ENCODE peak calls at places on chromosomes 5 and 9, in six cellular contexts. G is uterus, T is small intestine, E is ovary, H is lower lobe of right lung, P is mammary epithelial cell. A is an unnamed sample.

GRCh38 chr5:141420855-141421488 is at the start of gene PCDHGA11:
- DNase-seq in G (no peak), T (no peak), E (no peak), H (peak; percentile 69), P (peak; percentile 67), A (no peak)

GRCh38 chr9:93964685-93965084 is 9.5 kb upstream of the BARX1 start:
- DNase-seq in G (no peak), T (no peak), E (no peak), H (no peak), P (no peak), A (no peak)

GRCh38 chr5:174825587-174825986 is 101.2 kb downstream of the MSX2 start:
- DNase-seq in G (no peak), T (no peak), E (no peak), H (no peak), P (peak; percentile 3), A (no peak)

GRCh38 chr9:89006308-89006707 is 15.0 kb downstream of the S1PR3 start:
- DNase-seq in G (no peak), T (no peak), E (no peak), H (no peak), P (no peak), A (no peak)

GRCh38 chr5:82100303-82101077 is 128.7 kb downstream of the ATG10 start:
- DNase-seq in G (no peak), T (no peak), E (no peak), H (no peak), P (peak; percentile 37), A (peak; percentile 15)

GRCh38 chr5:98899456-98899855 is 29.4 kb downstream of the CHD1 start:
- DNase-seq in G (no peak), T (no peak), E (no peak), H (no peak), P (no peak), A (no peak)

GRCh38 chr5:121967187-121967586 is 5.4 kb downstream of the SRFBP1 start:
- DNase-seq in G (no peak), T (no peak), E (no peak), H (no peak), P (no peak), A (no peak)

GRCh38 chr9:127545196-127546124 is 66.6 kb upstream of the STXBP1 start:
- DNase-seq in G (no peak), T (peak; percentile 82), E (peak; percentile 58), H (peak; percentile 87), P (peak; percentile 89), A (no peak)

GRCh38 chr9:73219985-73220626 is 68.4 kb downstream of the ANXA1 start:
- DNase-seq in G (no peak), T (no peak), E (no peak), H (no peak), P (peak; percentile 98), A (no peak)

GRCh38 chr5:150804388-150804787 is 25.8 kb downstream of the SMIM3 start:
- DNase-seq in G (no peak), T (no peak), E (no peak), H (no peak), P (no peak), A (no peak)

GRCh38 chr5:150797384-150797783 is 18.8 kb downstream of the SMIM3 start:
- DNase-seq in G (no peak), T (no peak), E (no peak), H (no peak), P (no peak), A (no peak)

DNA sequence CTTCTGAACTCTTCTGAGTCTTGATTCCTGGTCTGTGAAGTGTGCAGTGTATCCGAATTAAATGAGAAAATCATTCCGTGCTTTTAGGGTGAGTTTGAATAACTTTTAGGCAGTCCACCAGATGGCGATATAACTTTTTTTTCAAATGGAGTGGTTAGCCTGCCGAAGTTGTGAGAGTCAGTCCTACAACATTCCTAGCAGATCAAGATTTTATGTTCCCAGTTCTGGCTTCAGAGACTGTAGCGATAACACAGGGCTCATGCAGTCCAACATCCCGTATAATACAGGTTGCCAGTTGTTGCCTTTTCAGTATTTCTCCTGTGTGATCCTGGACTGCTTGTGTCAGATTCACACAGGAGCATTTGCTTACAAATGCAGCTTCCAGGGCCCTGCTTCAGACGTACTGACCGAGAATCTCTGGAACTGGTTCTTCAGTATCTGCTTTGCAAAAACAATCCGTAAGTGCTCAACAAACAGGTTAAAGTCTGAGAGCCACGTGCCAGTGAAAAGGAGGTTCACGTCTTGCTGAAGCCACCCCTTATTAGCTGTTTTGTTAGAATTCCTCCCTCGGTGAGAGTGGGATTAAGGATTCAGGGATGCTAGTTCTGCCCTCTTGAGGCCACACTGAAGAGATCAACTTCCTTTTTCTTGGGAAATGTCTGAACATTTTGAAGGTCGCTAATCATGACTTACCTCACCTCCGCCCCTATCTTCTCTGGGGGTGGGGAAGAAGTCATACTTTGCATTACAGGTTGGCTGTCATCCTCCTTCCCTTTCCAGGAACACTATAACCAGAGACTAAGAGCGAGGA is 22.8 kb downstream of the SMIM3 start:
- DNase-seq in G (no peak), T (peak; percentile 51), E (peak; percentile 50), H (no peak), P (peak; percentile 74), A (no peak)
- H3K4me3 ChIP-seq in G (peak overlapping the region; percentile 17), T (no peak overlapping the region), E (peak overlapping the region; percentile 34), H (peak overlapping the region; percentile 44), P (peak overlapping the region; percentile 1), A (peak overlapping the region; percentile 40)

DNA sequence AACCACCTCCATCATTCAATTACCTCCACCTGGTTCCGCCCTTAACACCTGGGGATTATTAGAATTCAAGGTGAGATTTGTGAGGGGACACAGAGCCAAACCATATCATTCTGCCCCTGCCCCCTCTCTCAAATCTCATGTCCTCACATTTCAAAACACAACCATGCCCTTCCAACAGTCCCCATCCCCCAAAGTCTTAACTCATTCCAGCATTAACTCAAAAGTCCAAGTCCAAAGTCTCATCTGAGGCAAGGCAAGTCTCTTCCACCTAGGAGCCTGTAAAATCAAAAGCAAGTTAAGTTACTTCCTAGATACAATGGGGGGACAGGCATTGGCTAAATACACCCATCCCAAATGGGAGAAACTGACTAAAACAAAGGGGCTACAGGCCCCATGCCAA is 18.8 kb downstream of the PSIP1 start:
- DNase-seq in G (no peak), T (peak; percentile 61), E (no peak), H (no peak), P (no peak), A (no peak)
- H3K27ac ChIP-seq in G (no peak overlapping the region), T (no peak overlapping the region), E (no peak overlapping the region), H (no peak overlapping the region), P (no peak overlapping the region), A (no peak overlapping the region)

DNA sequence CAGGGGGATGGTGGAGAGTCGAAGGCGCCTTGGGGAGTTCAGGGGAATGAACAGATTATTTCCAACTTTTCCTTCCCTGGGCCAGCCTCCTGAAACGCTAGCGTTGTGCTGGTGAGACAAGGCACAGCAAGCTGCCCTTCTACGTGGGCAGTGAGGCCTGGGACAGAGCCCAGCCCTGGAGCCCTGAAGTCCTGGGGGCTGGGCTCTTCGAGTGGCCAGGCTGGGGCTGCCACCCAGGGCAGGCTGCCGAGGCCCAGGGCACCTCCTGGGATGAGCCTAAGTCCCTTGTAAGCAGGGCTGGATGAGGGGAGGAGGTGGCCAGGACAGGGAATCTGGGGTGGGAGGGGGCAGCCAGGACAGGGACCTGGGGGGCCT is 1.4 kb upstream of the LCN12 start:
- DNase-seq in G (no peak), T (peak; percentile 41), E (no peak), H (peak; percentile 52), P (no peak), A (no peak)
- H3K4me3 ChIP-seq in G (no peak overlapping the region), T (peak overlapping the region; percentile 54), E (no peak overlapping the region), H (peak overlapping the region; percentile 81), P (no peak overlapping the region), A (peak overlapping the region; percentile 65)

GRCh38 chr9:69276775-69277174 is 48.2 kb upstream of the ENTREP1 start:
- DNase-seq in G (peak; percentile 18), T (no peak), E (no peak), H (peak; percentile 61), P (no peak), A (no peak)

GRCh38 chr9:69272212-69272611 is 52.8 kb upstream of the ENTREP1 start:
- DNase-seq in G (no peak), T (no peak), E (no peak), H (no peak), P (no peak), A (no peak)

GRCh38 chr9:69273162-69273561 is 51.9 kb upstream of the ENTREP1 start:
- DNase-seq in G (no peak), T (no peak), E (no peak), H (no peak), P (no peak), A (no peak)
- H3K27ac ChIP-seq in G (no peak overlapping the region), T (no peak overlapping the region), E (no peak overlapping the region), H (no peak overlapping the region), P (no peak overlapping the region), A (no peak overlapping the region)

GRCh38 chr9:81616141-81616540 is 73.2 kb downstream of the TLE1 start:
- DNase-seq in G (no peak), T (no peak), E (no peak), H (no peak), P (no peak), A (no peak)

GRCh38 chr9:81614335-81614734 is 75.0 kb downstream of the TLE1 start:
- DNase-seq in G (no peak), T (no peak), E (no peak), H (no peak), P (no peak), A (no peak)

GRCh38 chr9:81610739-81611107 is 78.6 kb downstream of the TLE1 start:
- DNase-seq in G (no peak), T (no peak), E (no peak), H (no peak), P (no peak), A (no peak)

GRCh38 chr9:81611664-81612063 is 77.7 kb downstream of the TLE1 start:
- DNase-seq in G (no peak), T (no peak), E (no peak), H (no peak), P (no peak), A (no peak)

GRCh38 chr9:81613002-81613750 is 76.2 kb downstream of the TLE1 start:
- DNase-seq in G (peak; percentile 76), T (no peak), E (peak; percentile 67), H (no peak), P (no peak), A (peak; percentile 90)
- H3K4me3 ChIP-seq in G (no peak overlapping the region), T (no peak overlapping the region), E (peak overlapping the region; percentile 5), H (no peak overlapping the region), P (no peak overlapping the region), A (no peak overlapping the region)

GRCh38 chr5:17912794-17913193 is 278.5 kb downstream of the TAF11L14 start:
- DNase-seq in G (no peak), T (no peak), E (no peak), H (no peak), P (no peak), A (no peak)

GRCh38 chr5:17916451-17916850 is 282.2 kb downstream of the TAF11L14 start:
- DNase-seq in G (no peak), T (no peak), E (no peak), H (no peak), P (no peak), A (no peak)

DNA sequence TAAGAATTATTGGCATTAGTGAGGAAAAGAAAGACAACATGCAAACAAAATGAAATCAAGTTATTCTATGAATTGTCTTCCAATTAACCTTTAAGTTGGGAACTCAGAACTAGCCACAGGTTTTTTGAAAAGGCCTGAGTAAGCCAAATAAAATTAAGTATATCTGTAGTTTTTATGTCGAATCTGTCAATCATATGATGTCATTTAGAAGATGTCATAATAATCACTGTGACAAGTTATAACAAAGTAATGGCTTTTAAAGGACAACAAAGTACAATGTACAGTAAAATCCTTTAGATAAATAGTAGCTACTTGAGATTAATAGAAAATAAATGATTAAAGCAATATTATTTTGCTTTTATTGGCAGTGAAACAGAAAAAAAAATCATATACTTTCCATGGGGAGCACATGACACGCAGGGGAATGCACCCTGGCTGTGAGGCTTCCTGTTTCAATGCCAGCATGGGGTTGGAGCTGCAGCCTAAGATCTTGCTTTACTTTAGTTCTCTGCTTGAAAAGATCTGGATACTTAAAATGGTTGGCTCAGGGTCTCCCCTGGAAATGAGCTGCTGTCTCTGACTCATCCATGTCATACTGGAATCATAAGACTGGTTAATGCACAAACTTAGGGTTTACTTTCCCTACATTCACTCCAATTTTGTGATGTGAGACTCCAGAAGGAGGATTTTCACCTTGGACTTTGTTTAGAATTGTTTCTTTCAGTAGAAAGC is 284.3 kb downstream of the TAF11L14 start:
- DNase-seq in G (no peak), T (no peak), E (no peak), H (no peak), P (no peak), A (no peak)
- H3K27ac ChIP-seq in G (no peak overlapping the region), T (no peak overlapping the region), E (no peak overlapping the region), H (no peak overlapping the region), P (no peak overlapping the region), A (no peak overlapping the region)

A was measured in AG04450.